ENCODE peak calls at places on chromosome 15, in ten cellular contexts. O, G, L, C, F, Y, W, N, K and D are unnamed samples.

GRCh38 chr15:25611603-25612002 is 172.8 kb upstream of the UBE3A start:
- DNase-seq in L (no peak), N (no peak), O (no peak), W (no peak), F (no peak), G (peak; percentile 1), K (peak; percentile 75), C (no peak), Y (no peak), D (no peak)

GRCh38 chr15:97652700-97653167 is 307.8 kb upstream of the ARRDC4 start:
- DNase-seq in Y (no peak), F (no peak), O (peak; percentile 30), L (no peak), C (no peak), W (no peak), G (no peak), N (peak; percentile 50), K (no peak), D (no peak)

GRCh38 chr15:57118013-57118799 is 199.8 kb downstream of the TCF12 start:
- DNase-seq in W (no peak), O (no peak), L (no peak), K (no peak), Y (no peak), G (peak; percentile 31), F (no peak), C (no peak), N (no peak), D (no peak)

GRCh38 chr15:44038801-44039200 is 156.3 kb downstream of the FRMD5 start:
- DNase-seq in Y (no peak), O (no peak), F (no peak), L (no peak), N (no peak), G (peak; percentile 66), C (no peak), W (no peak), K (no peak), D (no peak)

GRCh38 chr15:39376371-39376909 is 204.4 kb upstream of the THBS1 start:
- DNase-seq in O (no peak), F (no peak), C (no peak), W (no peak), K (no peak), L (no peak), Y (no peak), G (no peak), N (no peak), D (no peak)

GRCh38 chr15:67248106-67248505 is 6.4 kb downstream of the AAGAB start:
- DNase-seq in K (no peak), L (no peak), W (no peak), Y (no peak), G (peak; percentile 54), C (no peak), F (no peak), N (no peak), O (no peak), D (no peak)

GRCh38 chr15:44243146-44243545 is 45.4 kb upstream of the GOLM2 start:
- DNase-seq in G (no peak), C (no peak), F (no peak), N (no peak), O (no peak), Y (no peak), K (no peak), W (no peak), L (no peak), D (no peak)

GRCh38 chr15:58551764-58552504 is 120.1 kb downstream of the LIPC start:
- DNase-seq in C (no peak), F (no peak), L (peak; percentile 77), O (no peak), W (no peak), K (peak; percentile 62), Y (no peak), G (peak; percentile 96), N (peak; percentile 84), D (no peak)

GRCh38 chr15:81498314-81498713 is 124.3 kb upstream of the TMC3 start:
- DNase-seq in F (no peak), L (no peak), W (no peak), G (no peak), N (no peak), O (no peak), K (no peak), C (no peak), Y (no peak), D (no peak)

GRCh38 chr15:70794596-70795310 is 31.4 kb upstream of the UACA start:
- DNase-seq in O (no peak), N (no peak), G (peak; percentile 66), Y (no peak), C (no peak), K (no peak), L (no peak), W (no peak), F (no peak), D (no peak)

DNA sequence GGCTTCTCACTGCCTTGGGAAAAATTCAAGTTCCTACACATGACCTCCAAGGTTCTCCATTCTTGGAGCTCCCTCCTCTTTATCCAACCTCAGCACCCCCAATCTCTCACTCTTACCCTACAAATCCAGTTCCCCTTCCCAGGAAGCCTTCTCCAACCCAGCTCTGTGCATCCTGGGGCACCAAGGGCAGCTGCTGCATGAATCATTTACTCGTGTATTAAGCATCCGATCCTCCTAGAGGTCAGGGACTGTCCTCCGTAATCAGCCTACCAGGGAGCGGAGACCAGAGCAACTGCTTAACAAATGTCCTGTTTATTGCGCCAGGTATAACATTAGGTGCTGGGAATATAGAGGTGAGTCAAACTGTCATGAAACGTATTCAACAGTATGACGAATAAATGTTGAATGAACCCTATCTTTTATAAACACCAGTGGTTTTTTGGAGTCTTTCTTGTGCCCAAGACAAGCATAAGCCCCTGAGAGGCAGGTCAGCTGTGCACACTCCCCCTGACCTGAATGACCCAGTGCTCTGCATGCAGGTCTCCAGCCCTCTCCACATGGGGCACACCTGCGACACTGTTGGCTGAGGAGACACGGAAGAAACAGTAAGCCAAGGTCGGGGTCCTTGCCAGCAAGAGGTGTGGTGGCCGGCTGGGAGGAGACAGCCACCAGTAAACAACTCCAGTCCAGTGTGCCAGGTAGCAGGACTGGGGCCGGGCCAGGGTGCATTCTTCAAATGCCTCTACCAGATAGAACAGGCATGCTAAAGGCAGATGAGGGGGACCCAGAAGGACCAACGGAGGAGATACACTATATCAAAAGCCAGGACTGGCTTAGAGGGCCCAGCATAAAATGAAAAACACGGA is 27.6 kb downstream of the ANP32A start:
- DNase-seq in O (peak; percentile 62), K (no peak), C (no peak), F (no peak), L (no peak), W (peak; percentile 83), G (no peak), N (peak; percentile 71), Y (peak; percentile 78), D (no peak)
- H3K27ac ChIP-seq in O (peak overlapping the region; percentile 85), K (peak overlapping the region; percentile 66), C (peak overlapping the region; percentile 38), F (no peak overlapping the region), L (no peak overlapping the region), W (peak overlapping the region; percentile 76), G (no peak overlapping the region), N (no peak overlapping the region), Y (peak overlapping the region; percentile 42), D (no peak overlapping the region)

GRCh38 chr15:89401636-89402252 is 67.1 kb upstream of the POLG start:
- DNase-seq in C (no peak), Y (no peak), K (no peak), F (no peak), G (peak; percentile 85), W (no peak), O (no peak), L (peak; percentile 15), N (no peak), D (no peak)
- H3K4me3 ChIP-seq in C (no peak overlapping the region), Y (no peak overlapping the region), K (no peak overlapping the region), F (no peak overlapping the region), G (peak overlapping the region; percentile 33), W (no peak overlapping the region), O (no peak overlapping the region), L (no peak overlapping the region), N (no peak overlapping the region), D (no peak overlapping the region)

GRCh38 chr15:63080638-63081250 is 38.2 kb downstream of the TPM1 start:
- DNase-seq in G (no peak), K (no peak), L (no peak), O (peak; percentile 34), C (no peak), Y (no peak), W (no peak), N (no peak), F (no peak), D (no peak)
- H3K4me1 ChIP-seq in G (peaks cover 16% of the 10 kb centered on the region), K (peaks cover 31% of the 10 kb centered on the region), L (peaks cover 7% of the 10 kb centered on the region), O (peaks cover 9% of the 10 kb centered on the region), C (no peaks in the 10 kb centered on the region), Y (peaks cover 9% of the 10 kb centered on the region), W (peaks cover 4% of the 10 kb centered on the region), N (no peaks in the 10 kb centered on the region), F (no peaks in the 10 kb centered on the region), D (no peaks in the 10 kb centered on the region)

DNA sequence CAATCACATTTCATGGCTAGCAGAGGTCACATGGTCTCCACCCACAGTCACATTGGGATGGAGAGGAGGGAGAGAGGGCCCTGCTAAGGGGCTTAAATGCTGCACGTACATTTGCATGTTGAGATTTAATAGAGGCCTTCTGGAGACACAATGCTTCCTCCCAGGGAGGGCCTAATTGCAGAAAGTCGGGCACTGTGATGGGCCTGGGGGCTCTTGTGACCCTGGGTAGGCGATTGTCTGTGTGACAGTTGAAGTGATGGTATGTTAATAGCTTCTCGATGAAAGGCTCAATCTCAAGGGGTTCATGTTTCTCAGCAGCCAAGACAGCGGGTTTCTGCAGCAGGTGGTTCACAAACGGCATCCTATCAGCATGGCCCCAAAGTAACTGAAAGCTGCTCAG is 74.1 kb downstream of the RPLP1 start:
- DNase-seq in O (no peak), F (no peak), Y (no peak), G (no peak), K (no peak), C (no peak), L (no peak), N (no peak), W (no peak), D (no peak)
- H3K27ac ChIP-seq in O (no peak overlapping the region), F (no peak overlapping the region), Y (no peak overlapping the region), G (no peak overlapping the region), K (no peak overlapping the region), C (no peak overlapping the region), L (no peak overlapping the region), N (no peak overlapping the region), W (no peak overlapping the region), D (no peak overlapping the region)